ENCODE peak calls at places on chromosomes 13 and 19, in four cellular contexts. D, P, A and N are unnamed samples.

GRCh38 chr13:75581874-75582640 is 32.5 kb downstream of the UCHL3 start:
- DNase-seq in D (no peak), P (no peak), A (no peak), N (no peak)

GRCh38 chr13:44713793-44714469 is 137.8 kb upstream of the TSC22D1 start:
- DNase-seq in D (peak), P (peak), A (peak), N (peak)

GRCh38 chr13:98173431-98173921 is 3.6 kb downstream of the RNF113B start:
- DNase-seq in D (peak), P (no peak), A (no peak), N (peak)

GRCh38 chr19:36081385-36081784 is 26.7 kb downstream of the WDR62 start:
- DNase-seq in D (no peak), P (no peak), A (peak), N (no peak)

GRCh38 chr19:51366050-51366998 is at the start of gene ETFB:
- DNase-seq in D (peak), P (peak), A (peak), N (peak)

GRCh38 chr13:101919541-101920306 is 467.2 kb downstream of the ITGBL1 start:
- DNase-seq in D (peak), P (no peak), A (no peak), N (peak)

GRCh38 chr13:25977216-25977615 is 74.6 kb downstream of the SHISA2 start:
- DNase-seq in D (peak), P (no peak), A (no peak), N (no peak)

GRCh38 chr13:77980592-77980991 is 62.0 kb upstream of the EDNRB start:
- DNase-seq in D (peak), P (no peak), A (no peak), N (peak)

GRCh38 chr13:91158015-91158390 is 189.5 kb upstream of the MIR17HG start:
- DNase-seq in D (peak), P (no peak), A (no peak), N (no peak)

GRCh38 chr19:23313196-23313595 is 63.0 kb upstream of the ZNF724 start:
- DNase-seq in D (no peak), P (no peak), A (no peak), N (no peak)

GRCh38 chr19:7833225-7834156 is 3.5 kb downstream of the EVI5L start:
- DNase-seq in D (peak), P (peak), A (no peak), N (peak)

GRCh38 chr13:23599083-23599925 is 29.1 kb downstream of the TNFRSF19 start:
- DNase-seq in D (no peak), P (no peak), A (no peak), N (no peak)

GRCh38 chr13:98454389-98454881 is 122.5 kb downstream of the STK24 start:
- DNase-seq in D (peak), P (no peak), A (no peak), N (peak)

GRCh38 chr19:7098701-7099596 is 29.4 kb downstream of the ZNF557 start:
- DNase-seq in D (peak), P (peak), A (peak), N (peak)

GRCh38 chr19:6484251-6484650 is 2.7 kb upstream of the DENND1C start:
- DNase-seq in D (no peak), P (no peak), A (no peak), N (peak)

GRCh38 chr19:40750035-40750284 is 317 bp downstream of the ACTMAP start:
- DNase-seq in D (no peak), P (no peak), A (no peak), N (no peak)

GRCh38 chr19:49682274-49682673 is 5.2 kb downstream of the PRMT1 start:
- DNase-seq in D (no peak), P (no peak), A (no peak), N (no peak)

GRCh38 chr13:86020350-86021002 is 221.3 kb upstream of the SLITRK6 start:
- DNase-seq in D (peak), P (peak), A (no peak), N (peak)

GRCh38 chr19:3492919-3493318 is 7.6 kb downstream of the DOHH start:
- DNase-seq in D (no peak), P (no peak), A (no peak), N (no peak)

GRCh38 chr19:3493651-3494050 is 6.8 kb downstream of the DOHH start:
- DNase-seq in D (no peak), P (no peak), A (no peak), N (no peak)

GRCh38 chr19:3494051-3494450 is 6.4 kb downstream of the DOHH start:
- DNase-seq in D (no peak), P (peak), A (no peak), N (no peak)

GRCh38 chr19:3496392-3497273 is 3.8 kb downstream of the DOHH start:
- DNase-seq in D (no peak), P (no peak), A (no peak), N (no peak)

GRCh38 chr19:3494559-3494958 is 5.9 kb downstream of the DOHH start:
- DNase-seq in D (no peak), P (no peak), A (peak), N (no peak)
- TF ChIP-seq CTCF in D (no peak), P (no peak), A (no peak), N (no peak)

GRCh38 chr13:27788271-27788670 is 4.0 kb upstream of the GSX1 start:
- DNase-seq in D (no peak), P (no peak), A (no peak), N (no peak)

DNA sequence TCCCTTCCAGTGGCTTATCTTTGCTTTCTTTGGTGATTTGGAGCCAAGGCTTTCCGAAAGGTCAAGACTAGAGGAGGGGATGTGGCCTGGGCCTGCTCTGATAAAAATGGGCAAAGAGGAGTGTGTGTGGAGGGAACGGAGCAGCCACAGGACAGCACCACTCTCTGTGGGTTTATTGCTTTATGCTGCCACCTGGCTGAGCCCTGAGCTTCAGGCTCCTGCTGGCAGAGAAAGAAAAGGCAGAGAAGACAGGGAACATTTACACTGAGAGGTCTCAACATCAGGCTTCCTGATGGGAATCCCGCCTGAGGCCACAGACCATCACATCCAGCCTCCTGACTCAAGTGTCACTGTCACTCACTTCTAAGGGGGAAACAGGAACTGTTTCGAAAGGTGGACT is 9.2 kb upstream of the GSX1 start:
- DNase-seq in D (peak), P (peak), A (no peak), N (peak)
- TF ChIP-seq CTCF in D (peak), P (no peak), A (no peak), N (peak)

DNA sequence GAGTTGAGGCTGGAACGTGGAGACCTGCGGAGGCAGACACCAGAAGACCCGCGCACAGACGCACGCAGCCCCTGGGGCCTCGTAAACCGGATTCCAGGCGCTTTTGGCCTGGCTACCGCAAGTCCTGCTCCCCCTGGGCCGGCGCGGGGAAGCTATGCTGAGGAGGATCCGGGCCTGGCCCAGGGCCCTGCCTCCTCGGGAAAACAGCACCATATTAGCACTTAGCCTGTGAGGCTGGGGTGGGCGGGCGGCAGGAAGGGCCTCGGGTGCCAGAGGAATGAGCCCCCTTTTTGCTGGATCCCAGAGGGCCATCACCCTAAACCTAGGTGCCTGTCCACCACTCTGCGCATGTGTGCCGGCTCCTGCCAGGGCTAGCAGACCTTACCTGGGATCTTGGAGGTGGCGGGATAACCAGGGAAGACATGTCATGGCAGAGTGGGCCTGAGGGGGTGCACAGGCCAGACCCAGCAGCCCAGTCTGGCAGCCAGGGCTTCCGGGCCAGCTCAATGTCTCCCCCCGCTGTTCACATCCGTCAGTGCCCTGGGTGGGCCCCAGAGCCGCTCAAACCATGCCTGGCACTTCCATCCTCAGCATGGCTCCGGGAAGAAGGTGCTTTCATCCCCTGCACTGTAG is 7.3 kb downstream of the ELOF1 start:
- DNase-seq in D (no peak), P (no peak), A (peak), N (no peak)
- TF ChIP-seq CTCF in D (peak), P (no peak), A (no peak), N (no peak)

GRCh38 chr19:14085309-14085995 is at the start of gene C19orf67:
- DNase-seq in D (no peak), P (no peak), A (no peak), N (no peak)
- TF ChIP-seq CTCF in D (no peak), P (no peak), A (no peak), N (no peak)

DNA sequence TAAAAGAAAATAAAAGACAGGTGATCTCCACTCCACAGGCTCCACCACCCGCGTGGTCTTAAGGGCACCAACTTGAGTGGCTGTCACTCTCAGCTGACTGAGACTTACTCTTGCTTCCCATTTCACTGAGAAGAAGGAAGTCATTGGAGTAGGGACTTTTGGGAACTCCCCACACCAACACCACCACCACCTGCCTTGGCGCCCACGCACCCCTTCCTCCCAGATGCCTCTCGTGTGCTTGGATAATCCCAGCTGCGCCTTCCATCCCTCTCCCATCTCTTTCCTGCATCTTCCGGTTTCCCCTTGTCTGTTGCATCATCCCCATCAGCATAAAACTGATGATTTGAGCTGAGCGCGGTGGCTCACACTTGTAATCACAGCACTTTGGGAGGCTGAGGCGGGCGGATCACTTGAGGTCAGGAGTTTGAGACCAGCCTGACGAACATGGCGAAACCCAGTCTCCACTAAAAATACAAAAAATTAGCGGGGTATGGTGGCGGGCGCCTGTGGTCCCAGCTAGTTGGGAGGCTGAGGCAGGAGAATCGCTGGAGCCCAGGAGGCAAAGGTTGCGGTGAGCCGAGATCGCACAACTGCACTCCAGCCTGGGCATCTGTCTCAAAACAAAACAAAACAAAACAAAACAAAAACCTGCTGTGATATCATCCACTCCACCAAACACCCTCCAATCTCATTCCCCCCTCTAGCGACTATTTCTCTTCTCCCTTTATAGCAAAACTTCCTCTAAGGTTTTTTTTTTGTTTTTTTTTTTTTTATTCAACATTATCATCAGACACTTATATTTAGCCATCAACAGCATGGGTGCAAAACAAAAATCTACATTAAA is 25.5 kb downstream of the AP2S1 start:
- DNase-seq in D (peak), P (no peak), A (no peak), N (peak)
- TF ChIP-seq CTCF in D (no peak), P (no peak), A (no peak), N (no peak)

GRCh38 chr13:96822900-96823299 is 171.4 kb downstream of the OXGR1 start:
- DNase-seq in D (peak), P (no peak), A (no peak), N (peak)
- TF ChIP-seq CTCF in D (peak), P (no peak), A (no peak), N (peak)